ENCODE peak calls at places on chromosome 19, in four cellular contexts. Y, K, J and M are unnamed samples.

GRCh38 chr19:55340784-55341147 is 1.1 kb downstream of the KMT5C start:
- DNase-seq in Y (no peak), K (no peak), J (peak; percentile 57), M (no peak)

GRCh38 chr19:3969435-3970312 is 1.2 kb downstream of the DAPK3 start:
- DNase-seq in Y (peak; percentile 64), K (peak; percentile 89), J (peak; percentile 81), M (peak; percentile 82)

GRCh38 chr19:45115809-45116615 is 23.0 kb downstream of the PPP1R37 start:
- DNase-seq in Y (no peak), K (no peak), J (no peak), M (no peak)

GRCh38 chr19:29612121-29612520 is 6.0 kb downstream of the POP4 start:
- DNase-seq in Y (no peak), K (no peak), J (no peak), M (no peak)

GRCh38 chr19:2962018-2962670 is 15.2 kb upstream of the TLE6 start:
- DNase-seq in Y (peak; percentile 69), K (peak; percentile 86), J (peak; percentile 62), M (peak; percentile 89)

GRCh38 chr19:33445752-33446070 is 72.2 kb downstream of the CEBPG start:
- DNase-seq in Y (no peak), K (no peak), J (no peak), M (no peak)

GRCh38 chr19:6682607-6683128 is 12.7 kb upstream of the TNFSF14 start:
- DNase-seq in Y (no peak), K (no peak), J (no peak), M (no peak)

GRCh38 chr19:29084266-29084665 is 128.7 kb downstream of the UQCRFS1 start:
- DNase-seq in Y (peak; percentile 68), K (peak; percentile 40), J (peak; percentile 65), M (no peak)

GRCh38 chr19:1752009-1752756 is 1.1 kb upstream of the ONECUT3 start:
- DNase-seq in Y (no peak), K (no peak), J (no peak), M (no peak)

GRCh38 chr19:56222901-56223300 is 20.8 kb downstream of the ZSCAN5C start:
- DNase-seq in Y (no peak), K (no peak), J (no peak), M (no peak)

GRCh38 chr19:2243274-2244121 is 5.6 kb upstream of the AMH start:
- DNase-seq in Y (no peak), K (no peak), J (no peak), M (no peak)

GRCh38 chr19:40702337-40703012 is 12.0 kb upstream of the NUMBL start:
- DNase-seq in Y (peak; percentile 84), K (peak; percentile 85), J (peak; percentile 82), M (no peak)

GRCh38 chr19:11624064-11624463 is 26.8 kb downstream of the ZNF627 start:
- DNase-seq in Y (no peak), K (no peak), J (no peak), M (peak; percentile 35)

GRCh38 chr19:38079926-38080380 is 144.1 kb downstream of the DPF1 start:
- DNase-seq in Y (no peak), K (peak; percentile 37), J (no peak), M (peak; percentile 95)

GRCh38 chr19:4547303-4548237 is 7.7 kb upstream of the LRG1 start:
- DNase-seq in Y (no peak), K (peak; percentile 45), J (no peak), M (no peak)

GRCh38 chr19:46179076-46179740 is 31.2 kb downstream of the IGFL2 start:
- DNase-seq in Y (no peak), K (no peak), J (no peak), M (no peak)

GRCh38 chr19:409515-410242 is 732 bp upstream of the C2CD4C start:
- DNase-seq in Y (peak; percentile 73), K (peak; percentile 32), J (no peak), M (no peak)

GRCh38 chr19:2186071-2186846 is 22.5 kb downstream of the DOT1L start:
- DNase-seq in Y (no peak), K (peak; percentile 54), J (no peak), M (peak; percentile 95)

GRCh38 chr19:48400018-48400742 is 6.7 kb downstream of the GRIN2D start:
- DNase-seq in Y (peak; percentile 88), K (peak; percentile 94), J (peak; percentile 98), M (peak; percentile 55)

GRCh38 chr19:13149628-13150186 is 468 bp downstream of the STX10 start:
- DNase-seq in Y (peak; percentile 72), K (no peak), J (peak; percentile 61), M (no peak)

GRCh38 chr19:55082023-55082851 is 6.6 kb downstream of the EPS8L1 start:
- DNase-seq in Y (peak; percentile 74), K (peak; percentile 74), J (peak; percentile 97), M (peak; percentile 42)

GRCh38 chr19:41868120-41868988 is 8.3 kb downstream of the RPS19 start:
- DNase-seq in Y (no peak), K (no peak), J (no peak), M (no peak)

GRCh38 chr19:30450101-30450500 is 77.9 kb downstream of the ZNF536 start:
- DNase-seq in Y (no peak), K (peak; percentile 82), J (peak; percentile 69), M (no peak)

GRCh38 chr19:33849551-33850147 is 53.0 kb downstream of the KCTD15 start:
- DNase-seq in Y (no peak), K (no peak), J (no peak), M (no peak)

GRCh38 chr19:21158523-21159135 is 16.8 kb downstream of the ZNF431 start:
- DNase-seq in Y (no peak), K (no peak), J (no peak), M (peak; percentile 68)

GRCh38 chr19:43755256-43755801 is 567 bp upstream of the SMG9 start:
- DNase-seq in Y (peak; percentile 78), K (peak; percentile 67), J (peak; percentile 57), M (peak; percentile 61)

GRCh38 chr19:6264077-6264445 is 15.7 kb downstream of the MLLT1 start:
- DNase-seq in Y (no peak), K (peak; percentile 47), J (no peak), M (peak; percentile 80)

GRCh38 chr19:15551183-15552004 is 43.1 kb downstream of the CYP4F22 start:
- DNase-seq in Y (no peak), K (peak; percentile 23), J (peak; percentile 97), M (no peak)

GRCh38 chr19:30722236-30722635 is 350.1 kb downstream of the ZNF536 start:
- DNase-seq in Y (no peak), K (no peak), J (no peak), M (no peak)

GRCh38 chr19:56015756-56016155 is 29.2 kb downstream of the NLRP5 start:
- DNase-seq in Y (no peak), K (no peak), J (no peak), M (no peak)

GRCh38 chr19:48348039-48348438 is 15.7 kb downstream of the TMEM143 start:
- DNase-seq in Y (no peak), K (no peak), J (no peak), M (no peak)

GRCh38 chr19:47427241-47428176 is 8.2 kb upstream of the MEIS3 start:
- DNase-seq in Y (peak; percentile 98), K (peak; percentile 94), J (peak; percentile 94), M (peak; percentile 45)

GRCh38 chr19:19355606-19356139 is 35.0 kb downstream of the MAU2 start:
- DNase-seq in Y (no peak), K (no peak), J (no peak), M (no peak)
- H4K5ac ChIP-seq in Y (no peak overlapping the region), K (no peak overlapping the region), J (no peak overlapping the region), M (no peak overlapping the region)

GRCh38 chr19:53600217-53600616 is 31.6 kb upstream of the DPRX start:
- DNase-seq in Y (no peak), K (no peak), J (no peak), M (no peak)
- H2BK5ac ChIP-seq in Y (no peak overlapping the region), K (no peak overlapping the region), J (no peak overlapping the region), M (no peak overlapping the region)

GRCh38 chr19:8056533-8056932 is 4.0 kb downstream of the CCL25 start:
- DNase-seq in Y (no peak), K (no peak), J (no peak), M (no peak)

GRCh38 chr19:8050274-8051096 is 2.1 kb upstream of the CCL25 start:
- DNase-seq in Y (peak; percentile 100), K (peak; percentile 99), J (peak; percentile 99), M (peak; percentile 55)

GRCh38 chr19:8052464-8052859 is at the start of gene CCL25:
- DNase-seq in Y (no peak), K (no peak), J (no peak), M (no peak)

GRCh38 chr19:8057545-8058270 is 5.1 kb downstream of the CCL25 start:
- DNase-seq in Y (no peak), K (no peak), J (no peak), M (no peak)

DNA sequence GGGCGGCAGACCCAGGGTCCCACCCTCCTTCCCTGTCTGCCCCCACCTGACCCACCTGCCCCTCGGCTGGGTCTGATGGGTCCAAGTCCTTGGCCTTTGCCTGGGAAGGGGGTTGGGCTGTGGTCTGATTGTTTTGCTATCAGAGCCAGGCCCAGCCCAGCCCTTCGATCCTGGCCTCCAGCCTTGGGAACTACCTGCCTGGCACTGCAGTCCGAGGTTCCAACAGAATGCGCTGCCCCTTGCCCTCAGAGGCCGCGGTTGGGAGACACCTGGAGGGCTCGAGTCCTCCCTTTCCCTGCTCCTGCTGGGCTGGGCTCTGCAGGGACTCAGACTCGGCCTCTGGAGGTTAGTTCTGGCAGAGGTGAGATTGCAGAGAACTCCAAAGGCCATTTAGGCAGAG is 1.6 kb downstream of the CCL25 start:
- DNase-seq in Y (no peak), K (no peak), J (no peak), M (no peak)
- H4K5ac ChIP-seq in Y (no peak overlapping the region), K (no peak overlapping the region), J (no peak overlapping the region), M (no peak overlapping the region)

GRCh38 chr19:50843701-50844221 is 10.4 kb upstream of the KLK15 start:
- DNase-seq in Y (no peak), K (no peak), J (no peak), M (no peak)
- H2BK5ac ChIP-seq in Y (no peak overlapping the region), K (no peak overlapping the region), J (no peak overlapping the region), M (no peak overlapping the region)

GRCh38 chr19:34925278-34925855 is 1.3 kb upstream of the ZNF30 start:
- DNase-seq in Y (no peak), K (no peak), J (no peak), M (no peak)
- H4K5ac ChIP-seq in Y (no peak overlapping the region), K (no peak overlapping the region), J (no peak overlapping the region), M (no peak overlapping the region)

DNA sequence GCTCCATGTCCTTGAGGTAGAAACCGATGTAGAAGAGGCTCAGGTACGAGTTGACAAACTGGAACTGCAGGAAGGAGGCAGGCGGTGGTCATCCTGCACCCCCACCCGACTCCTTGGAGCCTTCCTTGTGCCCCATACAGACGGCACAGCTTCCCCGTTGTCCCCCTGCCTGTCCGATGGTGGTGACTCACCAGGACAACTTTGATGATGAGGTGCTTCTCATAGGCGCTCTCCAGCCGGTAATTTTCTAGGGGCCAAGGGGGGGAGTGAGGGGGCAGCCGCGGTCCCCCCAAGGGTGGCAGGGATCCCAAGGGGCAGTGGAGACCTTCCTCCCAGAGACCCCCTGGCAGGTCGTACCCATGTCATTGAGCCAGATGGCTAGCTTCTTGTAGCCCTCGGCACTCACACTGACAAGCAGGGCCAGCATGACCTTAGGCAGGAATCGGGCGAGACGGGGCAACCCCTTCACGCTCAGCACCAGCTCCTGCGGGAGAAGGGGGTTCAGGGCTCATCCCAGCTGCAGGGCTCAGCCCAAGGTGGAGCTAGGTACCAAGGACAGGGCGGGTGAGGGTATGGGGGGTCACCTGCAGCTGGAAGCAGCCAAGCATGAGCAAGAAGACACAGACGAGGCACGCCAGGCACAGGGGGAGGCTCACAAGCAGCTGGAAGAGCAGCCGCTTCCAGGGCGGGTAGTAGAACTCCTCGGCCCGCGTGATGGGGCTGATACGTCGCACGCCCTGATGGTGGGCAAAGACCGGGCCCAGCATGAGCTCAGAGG is 4.7 kb downstream of the ANO8 start:
- DNase-seq in Y (no peak), K (no peak), J (no peak), M (no peak)
- H2BK5ac ChIP-seq in Y (peak overlapping the region; percentile 16), K (no peak overlapping the region), J (no peak overlapping the region), M (no peak overlapping the region)

GRCh38 chr19:35293733-35294309 is 1.9 kb downstream of the MAG start:
- DNase-seq in Y (no peak), K (no peak), J (no peak), M (no peak)
- H4K5ac ChIP-seq in Y (no peak overlapping the region), K (no peak overlapping the region), J (no peak overlapping the region), M (no peak overlapping the region)